ENCODE peak calls at places on chromosomes 13 and 19, in six cellular contexts. P is astrocyte, T is uterus, Z is heart right ventricle, F is coronary artery, R is fibroblast of mammary gland. G is an unnamed sample.

GRCh38 chr19:33690461-33691427 is 69.0 kb downstream of the CHST8 start:
- DNase-seq in P (no peak), T (no peak), Z (no peak), F (no peak), R (no peak), G (no peak)

GRCh38 chr13:107518780-107519179 is 696.6 kb downstream of the LIG4 start:
- DNase-seq in P (no peak), T (no peak), Z (no peak), F (no peak), R (peak; percentile 3), G (no peak)

GRCh38 chr19:44653977-44654784 is 10.5 kb downstream of the PVR start:
- DNase-seq in P (peak; percentile 11), T (peak; percentile 43), Z (peak; percentile 72), F (no peak), R (peak; percentile 41), G (peak; percentile 51)

GRCh38 chr13:48078251-48078656 is 16.6 kb downstream of the MED4 start:
- DNase-seq in P (no peak), T (no peak), Z (no peak), F (no peak), R (no peak), G (peak; percentile 54)

GRCh38 chr19:49106648-49107135 is 7.5 kb upstream of the LIN7B start:
- DNase-seq in P (no peak), T (no peak), Z (peak; percentile 62), F (no peak), R (peak; percentile 58), G (peak; percentile 48)

GRCh38 chr19:43464089-43464775 is 1.2 kb downstream of the LYPD3 start:
- DNase-seq in P (no peak), T (peak; percentile 81), Z (peak; percentile 80), F (no peak), R (no peak), G (no peak)

GRCh38 chr13:84399320-84400085 is 517.2 kb upstream of the SLITRK1 start:
- DNase-seq in P (peak; percentile 43), T (no peak), Z (no peak), F (no peak), R (peak; percentile 18), G (peak; percentile 3)

GRCh38 chr19:39032164-39032918 is at the start of gene FBXO27:
- DNase-seq in P (no peak), T (peak; percentile 20), Z (peak; percentile 30), F (no peak), R (no peak), G (no peak)

GRCh38 chr19:21698215-21698614 is 69.2 kb downstream of the ZNF100 start:
- DNase-seq in P (peak; percentile 8), T (no peak), Z (no peak), F (no peak), R (peak; percentile 18), G (peak; percentile 64)

GRCh38 chr19:14566712-14567077 is 5.2 kb downstream of the NDUFB7 start:
- DNase-seq in P (no peak), T (no peak), Z (no peak), F (no peak), R (no peak), G (no peak)

GRCh38 chr19:13461536-13461935 is 44.7 kb downstream of the CACNA1A start:
- DNase-seq in P (no peak), T (no peak), Z (no peak), F (no peak), R (no peak), G (no peak)

GRCh38 chr13:111337206-111337605 is 16.8 kb downstream of the TEX29 start:
- DNase-seq in P (peak; percentile 85), T (no peak), Z (no peak), F (no peak), R (peak; percentile 99), G (no peak)

GRCh38 chr13:52010890-52011689 is at the start of gene ATP7B:
- DNase-seq in P (no peak), T (no peak), Z (peak; percentile 15), F (peak; percentile 77), R (no peak), G (no peak)

GRCh38 chr13:27374126-27374613 is 50.2 kb upstream of the GTF3A start:
- DNase-seq in P (no peak), T (no peak), Z (no peak), F (no peak), R (peak; percentile 27), G (no peak)

GRCh38 chr19:49590971-49591730 is at the start of gene PRR12:
- DNase-seq in P (peak; percentile 47), T (peak; percentile 72), Z (peak; percentile 68), F (no peak), R (peak; percentile 65), G (peak; percentile 75)

GRCh38 chr19:50330365-50331078 is 1.3 kb upstream of the KCNC3 start:
- DNase-seq in P (no peak), T (peak; percentile 18), Z (peak; percentile 87), F (no peak), R (peak; percentile 26), G (peak; percentile 84)

GRCh38 chr19:39408392-39409206 is 2.0 kb downstream of the ZFP36 start:
- DNase-seq in P (no peak), T (peak; percentile 71), Z (no peak), F (no peak), R (peak; percentile 69), G (no peak)

GRCh38 chr19:50580970-50581636 is 12.9 kb upstream of the LRRC4B start:
- DNase-seq in P (no peak), T (no peak), Z (no peak), F (no peak), R (no peak), G (no peak)

GRCh38 chr13:98483636-98484288 is 93.1 kb downstream of the STK24 start:
- DNase-seq in P (no peak), T (no peak), Z (no peak), F (no peak), R (peak; percentile 32), G (no peak)

GRCh38 chr13:45623516-45624090 is 8.1 kb upstream of the ERICH6B start:
- DNase-seq in P (no peak), T (no peak), Z (no peak), F (no peak), R (peak; percentile 39), G (peak; percentile 5)

GRCh38 chr19:9727644-9728043 is 40.9 kb downstream of the ZNF846 start:
- DNase-seq in P (no peak), T (no peak), Z (no peak), F (no peak), R (no peak), G (no peak)

GRCh38 chr13:102035969-102036368 is 365.9 kb downstream of the FGF14 start:
- DNase-seq in P (no peak), T (no peak), Z (no peak), F (no peak), R (no peak), G (no peak)

GRCh38 chr13:59532405-59532804 is 631.3 kb downstream of the DIAPH3 start:
- DNase-seq in P (peak; percentile 14), T (no peak), Z (no peak), F (no peak), R (no peak), G (no peak)

DNA sequence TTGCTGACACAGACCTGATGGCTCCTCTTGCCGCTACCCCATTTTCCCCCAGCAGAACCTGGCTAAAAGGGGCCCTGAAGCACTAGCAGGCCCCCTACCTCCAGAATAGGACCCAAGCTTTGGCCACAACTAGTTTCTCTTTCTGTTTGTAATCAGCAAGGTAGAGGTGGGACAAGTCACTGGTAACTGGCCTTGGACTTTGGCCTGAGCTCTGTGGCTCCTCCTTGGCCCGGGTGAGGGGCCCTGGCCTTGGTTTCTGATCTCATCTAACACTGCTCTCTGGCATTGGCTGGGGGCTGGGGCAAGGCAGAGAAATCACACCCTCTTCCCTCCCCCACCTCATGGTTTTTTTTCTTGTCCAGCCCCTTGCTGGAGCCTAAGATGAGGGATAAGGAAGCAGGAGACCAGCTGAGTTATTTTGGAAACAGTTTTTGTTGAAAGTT is 2.1 kb downstream of the CALM3 start:
- DNase-seq in P (no peak), T (no peak), Z (no peak), F (no peak), R (no peak), G (no peak)
- H3K4me3 ChIP-seq in P (peak overlapping the region; percentile 89), T (peak overlapping the region; percentile 100), Z (peak overlapping the region; percentile 100), F (peak overlapping the region; percentile 99), R (peak overlapping the region; percentile 100), G (peak overlapping the region; percentile 100)

GRCh38 chr19:11342429-11342828 is 3.0 kb upstream of the RAB3D start:
- DNase-seq in P (no peak), T (no peak), Z (no peak), F (no peak), R (no peak), G (no peak)

GRCh38 chr19:11346104-11346940 is at the start of the genes CCDC159 and TMEM205:
- DNase-seq in P (peak; percentile 98), T (peak; percentile 100), Z (peak; percentile 97), F (peak; percentile 100), R (peak; percentile 99), G (peak; percentile 99)

GRCh38 chr19:11347546-11347945 is 1.2 kb downstream of the CCDC159 start:
- DNase-seq in P (no peak), T (no peak), Z (no peak), F (no peak), R (no peak), G (no peak)

GRCh38 chr19:11349171-11349570 is 2.9 kb downstream of the CCDC159 start:
- DNase-seq in P (no peak), T (no peak), Z (no peak), F (no peak), R (no peak), G (no peak)

DNA sequence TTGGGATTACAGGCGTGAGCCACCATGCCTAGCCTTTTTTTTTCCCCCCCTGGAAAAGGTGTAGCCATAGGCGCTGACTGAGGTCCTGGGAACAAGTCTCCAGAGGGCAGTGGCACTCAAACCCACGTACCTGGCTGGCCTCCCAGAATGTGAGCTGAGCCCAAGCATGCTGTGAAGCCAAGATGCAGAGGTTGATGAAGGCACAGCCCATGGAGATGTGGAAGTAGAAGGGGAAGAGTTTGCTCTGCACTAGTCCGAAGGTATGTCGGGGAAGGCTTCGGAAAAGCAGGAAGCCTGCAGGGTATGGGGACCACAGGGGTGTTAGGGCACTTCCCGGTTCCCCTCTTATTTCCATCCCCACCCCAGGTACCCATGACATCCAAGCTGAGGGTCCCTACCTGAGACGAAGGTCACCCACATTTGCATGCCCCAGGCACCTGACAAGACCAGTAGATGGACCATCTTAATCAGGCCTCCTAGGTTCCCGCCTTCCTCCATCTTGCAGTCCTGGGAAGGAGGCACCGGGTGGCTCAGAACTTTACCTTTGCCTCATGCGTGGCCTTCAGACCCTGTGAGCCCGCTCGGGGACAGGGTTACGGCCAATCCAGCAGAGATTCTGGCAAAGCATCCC is 831 bp downstream of the TMEM205 start:
- DNase-seq in P (no peak), T (no peak), Z (no peak), F (no peak), R (no peak), G (no peak)
- H3K4me3 ChIP-seq in P (peak overlapping the region; percentile 88), T (peak overlapping the region; percentile 94), Z (peak overlapping the region; percentile 92), F (peak overlapping the region; percentile 87), R (peak overlapping the region; percentile 82), G (peak overlapping the region; percentile 87)

GRCh38 chr19:54206030-54206830 is 5.6 kb downstream of the RPS9 start:
- DNase-seq in P (no peak), T (no peak), Z (no peak), F (no peak), R (no peak), G (no peak)
- H3K4me3 ChIP-seq in P (no peak overlapping the region), T (no peak overlapping the region), Z (no peak overlapping the region), F (no peak overlapping the region), R (no peak overlapping the region), G (no peak overlapping the region)

GRCh38 chr13:79402074-79402635 is 3.9 kb downstream of the RBM26 start:
- DNase-seq in P (no peak), T (no peak), Z (no peak), F (no peak), R (peak; percentile 21), G (no peak)
- H3K4me3 ChIP-seq in P (no peak overlapping the region), T (no peak overlapping the region), Z (no peak overlapping the region), F (no peak overlapping the region), R (no peak overlapping the region), G (no peak overlapping the region)

G was measured in Jurkat, Clone E6-1.